ENCODE peak calls at places on chromosomes 7 and 10, in ten cellular contexts. L is spleen, H is PC-9, P is mammary epithelial cell, V is testis, R is transverse colon, K is right lobe of liver, U is heart left ventricle, J is sigmoid colon, E is kidney. W is an unnamed sample.

GRCh38 chr7:2638224-2638991 is 6.6 kb downstream of the TTYH3 start:
- DNase-seq in J (peak), V (peak), E (peak), L (peak), U (no peak), P (no peak), K (peak), R (no peak), H (no peak), W (no peak)

GRCh38 chr10:71438761-71439160 is 42.0 kb downstream of the CDH23 start:
- DNase-seq in H (no peak), R (no peak), V (no peak), K (no peak), J (no peak), U (no peak), P (no peak), E (no peak), L (peak), W (no peak)

GRCh38 chr7:81692146-81692905 is 77.5 kb downstream of the HGF start:
- DNase-seq in R (no peak), H (no peak), P (no peak), L (no peak), V (no peak), K (no peak), E (no peak), J (no peak), U (no peak), W (no peak)

GRCh38 chr10:25226775-25227682 is 52.2 kb downstream of the GPR158 start:
- DNase-seq in E (no peak), L (no peak), J (no peak), R (peak), K (peak), V (peak), H (no peak), P (peak), U (peak), W (no peak)

GRCh38 chr7:91772100-91772794 is 108.3 kb downstream of the MTERF1 start:
- DNase-seq in V (no peak), R (peak), E (no peak), K (no peak), L (no peak), U (no peak), J (no peak), P (peak), H (no peak), W (no peak)

GRCh38 chr10:26503911-26504310 is 65.8 kb downstream of the APBB1IP start:
- DNase-seq in H (no peak), L (no peak), P (no peak), J (no peak), K (no peak), R (no peak), E (no peak), U (no peak), V (no peak), W (no peak)

GRCh38 chr10:77004917-77005564 is 632.6 kb downstream of the KCNMA1 start:
- DNase-seq in P (peak), V (peak), H (peak), L (no peak), E (no peak), R (no peak), U (peak), K (no peak), J (no peak), W (no peak)

GRCh38 chr10:133261726-133262325 is 14.8 kb downstream of the ADAM8 start:
- DNase-seq in J (peak), H (no peak), V (peak), E (peak), R (peak), P (peak), U (peak), L (peak), K (peak), W (peak)

GRCh38 chr7:39750253-39750994 is 127.1 kb downstream of the RALA start:
- DNase-seq in J (no peak), E (no peak), P (no peak), U (no peak), K (no peak), L (no peak), V (no peak), R (no peak), H (no peak), W (no peak)

GRCh38 chr7:38629621-38630020 is 1.6 kb downstream of the AMPH start:
- DNase-seq in E (peak), J (no peak), R (no peak), H (no peak), K (no peak), P (no peak), V (no peak), U (no peak), L (no peak), W (no peak)

GRCh38 chr7:47586925-47587324 is 5.0 kb upstream of the TNS3 start:
- DNase-seq in L (no peak), J (no peak), E (no peak), R (no peak), U (no peak), P (no peak), H (peak), V (no peak), K (no peak), W (no peak)

GRCh38 chr7:149559711-149560110 is 62.1 kb upstream of the ZNF746 start:
- DNase-seq in K (no peak), H (no peak), R (no peak), L (no peak), E (no peak), V (no peak), U (no peak), J (no peak), P (peak), W (no peak)

GRCh38 chr10:45374451-45375052 is 536 bp downstream of the ALOX5 start:
- DNase-seq in L (peak), K (no peak), U (no peak), V (no peak), P (peak), R (no peak), H (peak), E (peak), J (no peak), W (peak)

GRCh38 chr10:114706458-114707055 is 48.5 kb upstream of the ABLIM1 start:
- DNase-seq in K (no peak), V (no peak), J (no peak), H (no peak), U (no peak), R (no peak), L (no peak), P (peak), E (no peak), W (no peak)

GRCh38 chr10:113397031-113397430 is 155.8 kb upstream of the HABP2 start:
- DNase-seq in J (no peak), P (no peak), L (no peak), V (no peak), R (no peak), U (no peak), E (no peak), H (no peak), K (peak), W (no peak)

GRCh38 chr7:157404845-157405481 is 68.2 kb downstream of the DNAJB6 start:
- DNase-seq in P (peak), E (peak), K (no peak), L (peak), R (no peak), U (no peak), V (peak), H (peak), J (peak), W (no peak)

GRCh38 chr7:133645870-133646492 is 393.1 kb downstream of the EXOC4 start:
- DNase-seq in U (no peak), L (no peak), P (no peak), E (no peak), K (no peak), R (no peak), H (no peak), V (no peak), J (no peak), W (no peak)

GRCh38 chr7:78326189-78326588 is 527.6 kb downstream of the PHTF2 start:
- DNase-seq in L (no peak), E (no peak), H (peak), P (peak), R (no peak), V (no peak), J (no peak), K (no peak), U (no peak), W (no peak)

GRCh38 chr7:158973440-158973839 is 117.1 kb downstream of the DYNC2I1 start:
- DNase-seq in J (no peak), E (peak), L (no peak), R (peak), H (no peak), K (no peak), U (no peak), P (no peak), V (peak), W (no peak)

GRCh38 chr10:73886625-73887024 is 12.3 kb upstream of the CAMK2G start:
- DNase-seq in J (no peak), U (no peak), K (no peak), P (peak), L (no peak), H (peak), V (no peak), E (no peak), R (no peak), W (no peak)

GRCh38 chr10:63458177-63458576 is 7.6 kb downstream of the JMJD1C start:
- DNase-seq in E (no peak), V (no peak), L (no peak), H (no peak), R (no peak), U (no peak), K (no peak), J (no peak), P (no peak), W (no peak)

GRCh38 chr7:133705596-133705995 is 421.5 kb upstream of the LRGUK start:
- DNase-seq in P (peak), H (peak), U (no peak), L (no peak), V (no peak), K (no peak), E (no peak), J (no peak), R (no peak), W (no peak)

GRCh38 chr7:31336202-31337035 is 4.1 kb downstream of the NEUROD6 start:
- DNase-seq in J (no peak), E (no peak), R (no peak), U (no peak), K (peak), H (no peak), L (no peak), P (no peak), V (no peak), W (no peak)

GRCh38 chr7:121831320-121831719 is 41.6 kb upstream of the PTPRZ1 start:
- DNase-seq in R (no peak), V (no peak), H (no peak), P (peak), K (no peak), U (no peak), E (no peak), J (no peak), L (no peak), W (no peak)

GRCh38 chr7:30971840-30972563 is 8.2 kb downstream of the GHRHR start:
- DNase-seq in P (no peak), H (no peak), E (no peak), R (no peak), K (no peak), L (no peak), V (no peak), J (no peak), U (no peak), W (no peak)

GRCh38 chr10:102815790-102816549 is 21.2 kb downstream of the CYP17A1 start:
- DNase-seq in U (peak), L (no peak), E (peak), J (peak), K (peak), H (no peak), V (peak), P (no peak), R (peak), W (peak)

GRCh38 chr7:151782598-151783448 is 94.1 kb downstream of the PRKAG2 start:
- DNase-seq in U (peak), P (peak), H (peak), V (peak), E (peak), K (peak), R (peak), L (peak), J (peak), W (no peak)

GRCh38 chr7:41708621-41709358 is 5.9 kb upstream of the INHBA start:
- DNase-seq in K (peak), V (no peak), L (no peak), E (no peak), R (no peak), H (peak), P (no peak), J (no peak), U (no peak), W (no peak)

GRCh38 chr7:74092964-74093339 is 9.3 kb downstream of the LIMK1 start:
- DNase-seq in H (no peak), J (peak), U (peak), V (peak), L (peak), R (peak), K (no peak), E (peak), P (peak), W (no peak)

GRCh38 chr7:115024276-115024675 is 102.4 kb downstream of the MDFIC start:
- DNase-seq in K (no peak), U (no peak), H (no peak), L (no peak), J (no peak), E (no peak), R (no peak), P (no peak), V (no peak), W (no peak)

GRCh38 chr10:21524131-21524525 is 1.4 kb downstream of the SKIDA1 start:
- DNase-seq in L (no peak), P (no peak), H (no peak), R (no peak), K (no peak), V (no peak), E (no peak), J (no peak), U (no peak), W (no peak)

GRCh38 chr10:21524526-21525366 is 736 bp downstream of the SKIDA1 start:
- DNase-seq in V (no peak), K (no peak), U (no peak), J (no peak), P (peak), R (no peak), L (no peak), E (no peak), H (no peak), W (no peak)

GRCh38 chr10:21523007-21523406 is 2.5 kb downstream of the SKIDA1 start:
- DNase-seq in E (no peak), R (no peak), P (no peak), K (no peak), U (no peak), V (no peak), J (no peak), H (no peak), L (no peak), W (no peak)

GRCh38 chr10:21521910-21522533 is 3.5 kb downstream of the SKIDA1 start:
- DNase-seq in R (no peak), E (no peak), V (no peak), P (no peak), J (no peak), K (no peak), U (no peak), L (no peak), H (no peak), W (no peak)

DNA sequence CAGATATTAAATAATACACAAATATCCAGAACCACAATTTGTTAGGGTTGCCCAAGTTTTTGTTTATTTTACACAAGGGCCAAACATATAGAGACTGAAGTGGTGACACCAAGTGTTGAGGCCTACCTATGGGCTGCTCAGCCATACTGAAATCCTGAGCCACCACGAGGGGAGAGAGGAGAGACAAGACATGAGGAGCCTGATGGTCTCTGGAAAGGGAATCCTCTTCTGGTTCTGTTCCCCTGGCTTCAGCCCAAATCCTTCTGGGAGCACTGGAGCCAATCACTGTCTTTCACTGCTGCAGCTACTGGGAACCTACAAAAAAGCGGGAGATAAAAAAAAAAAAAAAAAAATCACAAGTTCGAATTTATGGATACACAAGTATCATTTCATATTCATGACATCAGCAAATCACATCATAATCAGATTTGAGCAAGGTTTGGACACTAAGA is 1.9 kb downstream of the SKIDA1 start:
- DNase-seq in H (no peak), J (no peak), K (no peak), V (peak), E (no peak), L (no peak), R (no peak), U (no peak), P (no peak), W (no peak)
- H3K4me3 ChIP-seq in H (no peak), J (no peak), K (no peak), V (no peak), E (no peak), L (no peak), R (no peak), U (no peak), P (no peak), W (no peak)

GRCh38 chr7:95479992-95480624 is 5.6 kb upstream of the ASB4 start:
- DNase-seq in U (no peak), H (no peak), E (no peak), L (no peak), J (no peak), V (no peak), K (no peak), P (no peak), R (no peak), W (no peak)

GRCh38 chr7:95476072-95476845 is 9.5 kb upstream of the ASB4 start:
- DNase-seq in R (no peak), H (no peak), E (no peak), K (no peak), L (no peak), U (no peak), V (no peak), P (no peak), J (no peak), W (no peak)

GRCh38 chr7:95481768-95482167 is 4.0 kb upstream of the ASB4 start:
- DNase-seq in V (no peak), R (no peak), U (no peak), P (no peak), H (no peak), K (no peak), J (no peak), L (no peak), E (no peak), W (no peak)

GRCh38 chr7:95476904-95477594 is 8.7 kb upstream of the ASB4 start:
- DNase-seq in E (no peak), U (peak), V (peak), H (peak), P (peak), L (no peak), J (peak), R (peak), K (peak), W (no peak)

DNA sequence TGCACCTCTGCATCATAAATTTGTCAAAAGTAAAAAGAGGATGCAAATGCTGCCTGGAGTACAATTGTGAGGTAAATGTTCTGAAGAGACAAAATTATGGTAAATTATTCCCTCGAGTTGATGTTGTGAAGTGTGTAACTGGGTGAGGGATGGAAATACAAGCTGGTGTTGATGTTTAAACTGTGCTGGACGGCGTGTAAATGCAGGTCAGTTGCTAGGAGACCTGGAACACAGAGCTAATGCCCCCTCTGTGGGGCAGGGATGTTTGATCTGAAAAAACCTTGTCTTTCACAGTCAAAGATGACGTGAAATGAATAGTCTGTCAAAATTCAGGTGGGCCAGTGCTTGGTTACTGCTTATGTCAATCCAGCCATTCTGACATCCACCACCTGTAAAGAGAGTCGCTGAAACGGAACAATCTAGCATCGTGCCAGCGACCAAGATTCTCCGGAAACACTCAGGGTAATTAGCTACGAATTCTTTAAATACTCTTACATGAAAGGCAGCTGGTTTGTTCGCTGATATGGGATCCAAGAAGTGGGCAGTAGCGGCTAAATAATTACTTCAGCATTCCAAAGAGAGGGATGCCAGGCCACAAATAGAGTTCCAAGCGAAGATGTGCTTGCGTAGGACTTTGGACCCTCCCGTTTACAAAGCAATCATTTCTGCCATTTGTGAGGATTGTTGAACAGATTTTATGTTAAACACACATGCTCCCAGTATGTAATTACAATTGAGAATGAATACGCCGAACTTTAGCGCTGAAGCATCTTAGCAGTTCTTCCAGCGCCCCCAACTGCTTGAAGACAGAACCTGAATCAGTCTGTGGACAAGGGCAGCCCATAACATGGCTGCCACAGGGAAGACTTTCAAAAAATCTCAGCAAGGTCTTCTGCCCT is 7.4 kb upstream of the ASB4 start:
- DNase-seq in H (no peak), R (peak), J (no peak), U (no peak), V (peak), P (no peak), K (no peak), L (no peak), E (no peak), W (no peak)
- TF ChIP-seq CTCF in H (no peak), R (peak), J (no peak), U (no peak), V (no peak), P (no peak), K (peak), L (peak), E (peak), W (peak)

DNA sequence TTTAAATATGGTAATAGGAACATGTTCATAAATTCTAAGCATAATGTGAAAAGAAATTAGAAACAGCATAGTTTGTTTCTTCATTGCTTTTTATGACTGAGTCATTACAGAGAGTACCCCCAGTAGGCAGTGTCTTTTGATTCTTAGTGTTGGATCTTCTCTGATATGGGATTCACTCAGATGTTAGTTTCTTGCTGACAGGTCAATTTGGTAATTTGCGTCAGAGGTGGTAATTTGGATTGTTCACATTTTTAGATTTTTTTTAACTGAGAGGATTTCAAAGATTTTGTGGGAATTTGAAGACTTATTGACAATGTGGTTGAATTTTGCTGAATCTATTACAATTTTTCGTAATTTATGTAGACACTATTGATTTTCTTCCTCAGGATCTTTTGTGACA is 2.1 kb downstream of the HSPA14 start:
- DNase-seq in L (no peak), J (no peak), R (no peak), P (no peak), K (no peak), V (no peak), E (no peak), U (no peak), H (no peak), W (no peak)
- H3K27ac ChIP-seq in L (no peak), J (no peak), R (no peak), P (no peak), K (no peak), V (no peak), E (no peak), U (no peak), H (no peak), W (no peak)

DNA sequence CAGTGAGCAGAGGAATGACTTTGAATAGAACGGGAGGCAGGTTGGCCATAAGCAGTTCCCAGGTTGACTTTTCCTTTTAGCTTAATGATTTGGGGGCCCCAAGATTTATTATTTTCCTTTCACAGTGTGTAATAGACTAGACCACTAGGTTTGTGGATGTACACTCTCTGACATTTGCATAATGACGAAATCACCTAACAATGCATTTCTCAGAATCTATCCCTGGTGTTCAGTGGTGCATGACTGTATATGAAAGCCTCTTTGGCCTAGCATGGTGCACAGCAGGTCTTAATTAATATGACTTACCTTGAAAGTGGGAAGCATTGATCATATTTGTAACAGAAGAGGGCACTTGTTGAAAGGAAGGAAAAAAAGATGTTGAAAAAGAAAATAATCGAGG is 761.9 kb downstream of the TYW1 start:
- DNase-seq in L (no peak), E (no peak), J (no peak), U (no peak), K (no peak), P (no peak), V (no peak), H (no peak), R (no peak), W (no peak)
- H3K4me3 ChIP-seq in L (no peak), E (no peak), J (no peak), U (no peak), K (no peak), P (no peak), V (no peak), H (no peak), R (no peak), W (no peak)

W was measured in coronary artery.